ENCODE peak calls at places on chromosome 12, in seven cellular contexts. O is NCI-H2107; J is fibroblast of the aortic adventitia; Q is foreskin fibroblast; L is stimulated activated CD4-positive, alpha-beta T cell treated with anti-CD3 and anti-CD28 coated beads, Interleukin-4, amount 100 ng/mL, for 24 hours; N is fibroblast of gingiva; T is body of pancreas. S is an unnamed sample.

GRCh38 chr12:88142610-88142991 is 494 bp downstream of the TMTC3 start:
- DNase-seq in J (no peak), N (no peak), L (peak), O (peak), T (peak), Q (no peak), S (peak)

GRCh38 chr12:46388427-46388992 is 15.9 kb upstream of the SLC38A2 start:
- DNase-seq in L (no peak), N (no peak), T (no peak), O (no peak), J (peak), Q (no peak), S (no peak)

GRCh38 chr12:32765906-32766305 is 10.2 kb upstream of the YARS2 start:
- DNase-seq in Q (no peak), O (peak), J (peak), L (no peak), N (peak), T (no peak), S (no peak)

GRCh38 chr12:118436002-118436724 is 59.8 kb downstream of the SUDS3 start:
- DNase-seq in O (no peak), J (no peak), N (no peak), T (no peak), L (no peak), Q (no peak), S (no peak)

GRCh38 chr12:25866586-25867378 is 91.7 kb upstream of the RASSF8 start:
- DNase-seq in L (no peak), N (no peak), Q (no peak), J (no peak), O (no peak), T (no peak), S (no peak)

GRCh38 chr12:68766646-68767045 is 20.7 kb downstream of the SLC35E3 start:
- DNase-seq in N (no peak), T (no peak), L (no peak), Q (no peak), J (no peak), O (no peak), S (no peak)

GRCh38 chr12:120190386-120190785 is 4.1 kb downstream of the GCN1 start:
- DNase-seq in J (no peak), O (no peak), Q (no peak), L (no peak), N (no peak), T (no peak), S (no peak)

GRCh38 chr12:56658921-56659320 is 13.1 kb upstream of the ATP5F1B start:
- DNase-seq in J (no peak), N (no peak), Q (no peak), L (no peak), O (no peak), T (no peak), S (no peak)

GRCh38 chr12:92431146-92431545 is 271.6 kb upstream of the PLEKHG7 start:
- DNase-seq in T (no peak), O (no peak), N (no peak), J (no peak), Q (no peak), L (peak), S (peak)

GRCh38 chr12:131865196-131865875 is 29.1 kb upstream of the ULK1 start:
- DNase-seq in O (no peak), N (no peak), Q (no peak), J (no peak), L (no peak), T (no peak), S (no peak)

GRCh38 chr12:64627781-64628180 is 17.5 kb downstream of the RASSF3 start:
- DNase-seq in T (no peak), Q (peak), J (peak), L (no peak), N (peak), O (no peak), S (no peak)

GRCh38 chr12:23140710-23141109 is 515.7 kb downstream of the ETNK1 start:
- DNase-seq in Q (no peak), N (no peak), T (no peak), L (no peak), J (peak), O (no peak), S (no peak)

GRCh38 chr12:12719496-12719895 is 2.3 kb downstream of the CDKN1B start:
- DNase-seq in T (no peak), O (no peak), Q (no peak), L (no peak), N (no peak), J (peak), S (no peak)

GRCh38 chr12:88206636-88207035 is 64.5 kb downstream of the TMTC3 start:
- DNase-seq in L (no peak), O (no peak), Q (peak), J (peak), N (peak), T (no peak), S (no peak)

GRCh38 chr12:2858944-2859352 is 2.1 kb upstream of the TEX52 start:
- DNase-seq in T (no peak), Q (no peak), J (no peak), O (no peak), L (no peak), N (no peak), S (no peak)

GRCh38 chr12:76455582-76456345 is 103.8 kb downstream of the OSBPL8 start:
- DNase-seq in N (peak), T (no peak), J (peak), Q (peak), O (no peak), L (peak), S (no peak)

GRCh38 chr12:85425926-85426325 is 145.9 kb downstream of the ALX1 start:
- DNase-seq in J (no peak), Q (no peak), T (no peak), N (no peak), L (no peak), O (no peak), S (no peak)

GRCh38 chr12:43044241-43044640 is 454.7 kb upstream of the PRICKLE1 start:
- DNase-seq in Q (no peak), O (no peak), N (peak), J (peak), L (no peak), T (no peak), S (no peak)

GRCh38 chr12:41634096-41634495 is 446.0 kb downstream of the PDZRN4 start:
- DNase-seq in J (no peak), L (no peak), O (no peak), T (no peak), N (no peak), Q (no peak), S (no peak)

GRCh38 chr12:131834798-131835615 is 6.8 kb downstream of the MMP17 start:
- DNase-seq in O (no peak), J (no peak), N (no peak), Q (no peak), T (no peak), L (no peak), S (peak)

GRCh38 chr12:75868501-75868900 is 163.1 kb downstream of the PHLDA1 start:
- DNase-seq in Q (no peak), T (no peak), J (peak), O (no peak), L (no peak), N (peak), S (no peak)

GRCh38 chr12:1369460-1369859 is 224.9 kb downstream of the FBXL14 start:
- DNase-seq in J (no peak), T (no peak), O (no peak), N (no peak), Q (no peak), L (no peak), S (no peak)